ENCODE peak calls at places on chromosome 3, in five cellular contexts. U, O, L, H and B are unnamed samples.

GRCh38 chr3:187958432-187959003 is 195.4 kb upstream of the LPP start:
- DNase-seq in U (no peak), H (no peak), L (no peak), O (no peak), B (no peak)

GRCh38 chr3:112056451-112056929 is 22.0 kb downstream of the TMPRSS7 start:
- DNase-seq in U (no peak), H (no peak), O (no peak), L (no peak), B (no peak)

GRCh38 chr3:45852828-45853227 is 10.9 kb upstream of the LZTFL1 start:
- DNase-seq in U (no peak), H (no peak), O (no peak), L (no peak), B (no peak)

GRCh38 chr3:182629521-182629920 is 163.8 kb upstream of the ATP11B start:
- DNase-seq in H (no peak), U (no peak), O (no peak), L (no peak), B (no peak)

GRCh38 chr3:194399874-194400411 is 877 bp upstream of the GP5 start:
- DNase-seq in U (no peak), L (no peak), H (no peak), O (no peak), B (no peak)

GRCh38 chr3:12884104-12884742 is 42.9 kb upstream of the RPL32 start:
- DNase-seq in O (peak), H (no peak), L (peak), U (no peak), B (no peak)

GRCh38 chr3:137008976-137009375 is 51.2 kb downstream of the IL20RB start:
- DNase-seq in H (no peak), O (no peak), U (no peak), L (no peak), B (no peak)

GRCh38 chr3:27630892-27631291 is 91.2 kb downstream of the EOMES start:
- DNase-seq in U (peak), H (no peak), L (no peak), O (no peak), B (no peak)

GRCh38 chr3:22122567-22122966 is 371.6 kb upstream of the ZNF385D start:
- DNase-seq in L (no peak), O (no peak), U (no peak), H (no peak), B (no peak)

GRCh38 chr3:23778451-23778850 is 27.3 kb upstream of the UBE2E1 start:
- DNase-seq in O (no peak), H (no peak), U (no peak), L (no peak), B (no peak)

GRCh38 chr3:196323723-196324122 is 5.7 kb upstream of the DYNLT2B start:
- DNase-seq in U (no peak), O (no peak), L (no peak), H (no peak), B (peak)

GRCh38 chr3:139118835-139119234 is 74.1 kb upstream of the PRR23C start:
- DNase-seq in O (no peak), H (no peak), U (no peak), L (no peak), B (no peak)

GRCh38 chr3:10977864-10978510 is 14.6 kb upstream of the SLC6A1 start:
- DNase-seq in H (no peak), O (no peak), L (no peak), U (no peak), B (no peak)

DNA sequence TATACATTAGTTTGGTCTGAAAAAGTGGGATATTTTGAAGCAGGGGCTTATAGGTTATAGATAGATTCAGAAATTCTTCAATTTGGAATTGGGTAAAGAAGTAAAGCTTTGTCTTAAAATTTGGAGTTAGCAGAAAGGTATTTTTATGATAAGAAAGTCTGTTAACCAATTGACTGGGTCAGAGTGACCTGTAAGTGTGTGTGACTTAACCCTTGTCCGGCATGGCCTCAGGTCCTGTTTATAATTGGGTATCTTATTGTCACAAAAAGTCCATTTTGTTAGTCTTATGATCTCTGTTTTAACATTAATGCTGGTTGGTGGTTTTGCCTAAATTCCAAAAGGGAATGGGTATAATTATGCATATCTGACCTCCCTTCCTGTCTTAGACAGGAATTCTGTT is 444.2 kb upstream of the NAALADL2 start:
- DNase-seq in U (no peak), H (no peak), O (no peak), L (no peak), B (no peak)
- TF ChIP-seq POLR2A in U (no peak), H (no peak), O (no peak), L (no peak), B (no peak)

GRCh38 chr3:184298759-184299487 is at the start of gene PSMD2:
- DNase-seq in H (peak), O (peak), L (peak), U (peak), B (peak)
- TF ChIP-seq POLR2A in H (peak), O (no peak), L (peak), U (peak), B (peak)

GRCh38 chr3:146854523-146854922 is 249.4 kb upstream of the PLSCR5 start:
- DNase-seq in L (no peak), O (no peak), U (no peak), H (no peak), B (no peak)
- TF ChIP-seq POLR2A in L (no peak), O (no peak), U (no peak), H (no peak), B (no peak)

GRCh38 chr3:170864525-170865208 is 5.3 kb downstream of the RPL22L1 start:
- DNase-seq in U (no peak), H (no peak), L (no peak), O (no peak), B (no peak)
- TF ChIP-seq POLR2A in U (no peak), H (no peak), L (no peak), O (no peak), B (no peak)

GRCh38 chr3:72306800-72307341 is 521.9 kb upstream of the PROK2 start:
- DNase-seq in U (no peak), O (no peak), H (no peak), L (peak), B (no peak)
- TF ChIP-seq POLR2A in U (no peak), O (no peak), H (no peak), L (no peak), B (no peak)